ENCODE peak calls at places on chromosomes 7 and 10, in eight cellular contexts. A is iris pigment epithelial cell; S is activated T-cell treated with anti-CD3 and anti-CD28 coated beads for 1 hour; B is activated CD8-positive, alpha-beta memory T cell treated with anti-CD3 and anti-CD28 coated beads, Interleukin-2, amount 50 U/mL, for 48 hours; T is amygdala; J is mesenteric fat pad; X is left ventricle myocardium inferior; P is Calu3. H is an unnamed sample.

GRCh38 chr10:30705086-30705624 is 75.6 kb upstream of the LYZL2 start:
- DNase-seq in J (no peak), X (no peak), B (peak), A (no peak), P (no peak), T (no peak), S (no peak), H (no peak)

GRCh38 chr7:41967156-41967555 is 264.3 kb upstream of the INHBA start:
- DNase-seq in A (peak), T (no peak), S (no peak), P (no peak), J (no peak), X (no peak), B (no peak), H (no peak)

GRCh38 chr7:77806425-77806824 is 7.9 kb downstream of the PHTF2 start:
- DNase-seq in T (no peak), P (no peak), S (no peak), J (no peak), B (no peak), A (no peak), X (no peak), H (no peak)

GRCh38 chr7:155305251-155305904 is 7.7 kb downstream of the INSIG1 start:
- DNase-seq in T (no peak), P (no peak), X (no peak), J (no peak), A (no peak), B (no peak), S (no peak), H (no peak)

GRCh38 chr7:66146701-66147100 is 32.1 kb downstream of the CRCP start:
- DNase-seq in X (no peak), T (no peak), P (no peak), S (no peak), A (peak), B (no peak), J (no peak), H (no peak)

GRCh38 chr7:24722386-24723177 is 34.7 kb downstream of the GSDME start:
- DNase-seq in B (no peak), A (no peak), S (no peak), J (no peak), P (peak), X (no peak), T (no peak), H (no peak)

GRCh38 chr10:86337121-86337601 is 29.4 kb downstream of the GRID1 start:
- DNase-seq in X (no peak), B (no peak), T (no peak), A (no peak), S (no peak), J (no peak), P (no peak), H (no peak)

GRCh38 chr7:2811476-2812118 is 32.5 kb downstream of the GNA12 start:
- DNase-seq in A (peak), S (no peak), P (no peak), B (no peak), X (no peak), T (no peak), J (no peak), H (no peak)

GRCh38 chr7:4683884-4684565 is 1.9 kb downstream of the FOXK1 start:
- DNase-seq in B (peak), P (peak), A (peak), T (peak), J (no peak), S (no peak), X (peak), H (no peak)

GRCh38 chr7:147153571-147153970 is 1037.0 kb downstream of the CNTNAP2 start:
- DNase-seq in X (no peak), A (no peak), T (no peak), B (no peak), P (no peak), S (no peak), J (no peak), H (no peak)

GRCh38 chr10:22570733-22571430 is 143.5 kb downstream of the PIP4K2A start:
- DNase-seq in P (no peak), S (no peak), J (no peak), B (no peak), X (no peak), A (no peak), T (no peak), H (no peak)

GRCh38 chr10:118723467-118723866 is 31.3 kb downstream of the CACUL1 start:
- DNase-seq in T (no peak), J (no peak), P (no peak), A (peak), S (no peak), B (no peak), X (no peak), H (no peak)

GRCh38 chr10:122303271-122304053 is 32.4 kb downstream of the BTBD16 start:
- DNase-seq in J (no peak), B (no peak), X (no peak), S (no peak), P (no peak), T (no peak), A (no peak), H (no peak)

GRCh38 chr7:130227883-130228575 is 20.4 kb downstream of the SSMEM1 start:
- DNase-seq in A (no peak), T (no peak), X (no peak), B (no peak), S (no peak), J (no peak), P (no peak), H (no peak)